ENCODE peak calls at places on chromosome 15, in seven cellular contexts. V, L, J, X, K, M and B are unnamed samples.

GRCh38 chr15:64740361-64741170 is 34.8 kb downstream of the RBPMS2 start:
- DNase-seq in M (peak), K (no peak), L (peak), X (no peak), J (peak), V (peak), B (no peak)

GRCh38 chr15:66825731-66826130 is 123.7 kb downstream of the SMAD6 start:
- DNase-seq in X (no peak), J (no peak), V (no peak), K (no peak), M (no peak), L (no peak), B (no peak)

GRCh38 chr15:40762919-40763800 is 708 bp upstream of the GCHFR start:
- DNase-seq in X (peak), M (peak), K (no peak), V (no peak), J (peak), L (peak), B (no peak)

GRCh38 chr15:40870716-40871115 is 3.3 kb downstream of the RHOV start:
- DNase-seq in M (no peak), K (no peak), L (no peak), J (peak), V (no peak), X (no peak), B (no peak)

GRCh38 chr15:31326729-31327673 is at the start of gene KLF13:
- DNase-seq in X (no peak), M (peak), K (no peak), V (no peak), L (peak), J (no peak), B (peak)

GRCh38 chr15:90883971-90884718 is at the start of gene FES:
- DNase-seq in K (no peak), X (peak), V (no peak), L (peak), M (no peak), J (no peak), B (no peak)

GRCh38 chr15:31434418-31435255 is 108.0 kb downstream of the KLF13 start:
- DNase-seq in V (no peak), K (peak), M (no peak), X (no peak), L (peak), J (no peak), B (peak)

GRCh38 chr15:48040166-48040817 is 80.5 kb upstream of the SLC24A5 start:
- DNase-seq in J (no peak), M (no peak), K (no peak), V (no peak), L (peak), X (no peak), B (no peak)

GRCh38 chr15:69524296-69524695 is 71.7 kb downstream of the RPLP1 start:
- DNase-seq in J (peak), K (no peak), V (no peak), L (no peak), X (no peak), M (no peak), B (no peak)

GRCh38 chr15:89009080-89009479 is 79.2 kb upstream of the ABHD2 start:
- DNase-seq in V (no peak), M (no peak), J (no peak), L (no peak), X (no peak), K (no peak), B (no peak)

GRCh38 chr15:60580650-60581415 is 101.9 kb upstream of the ICE2 start:
- DNase-seq in M (no peak), L (no peak), V (no peak), K (no peak), X (no peak), J (no peak), B (peak)

GRCh38 chr15:55151621-55152020 is 45.1 kb downstream of the RSL24D1 start:
- DNase-seq in L (no peak), J (no peak), V (no peak), K (no peak), X (no peak), M (no peak), B (no peak)

GRCh38 chr15:52681441-52681840 is 2.3 kb upstream of the ATOSA start:
- DNase-seq in M (no peak), X (no peak), V (no peak), K (no peak), L (no peak), J (no peak), B (no peak)

GRCh38 chr15:27899583-27900295 is 199.4 kb downstream of the OCA2 start:
- DNase-seq in J (no peak), K (no peak), M (no peak), V (no peak), X (peak), L (no peak), B (no peak)

GRCh38 chr15:67863442-67863987 is 23.7 kb upstream of the RNU6-1 start:
- DNase-seq in J (peak), X (peak), K (peak), L (peak), V (peak), M (peak), B (peak)

GRCh38 chr15:75022808-75023193 is 589 bp upstream of the PPCDC start:
- DNase-seq in J (no peak), K (no peak), L (no peak), V (no peak), X (no peak), M (no peak), B (no peak)

GRCh38 chr15:66649235-66649984 is 52.6 kb upstream of the SMAD6 start:
- DNase-seq in L (no peak), M (no peak), V (no peak), J (no peak), X (no peak), K (no peak), B (no peak)